ENCODE peak calls at places on chromosomes 2 and 18, in five cellular contexts. M is NCI-H1105, B is NCI-H1092 treated with DMSO at 0.1 percent for 48 hours, G is left cardiac atrium, Y is T1000. O is an unnamed sample.

GRCh38 chr2:206392118-206392517 is 51.2 kb upstream of the ADAM23 start:
- DNase-seq in M (no peak), B (peak; percentile 20), G (no peak), Y (peak; percentile 19), O (no peak)

GRCh38 chr2:118689033-118689432 is 158.4 kb downstream of the EN1 start:
- DNase-seq in M (no peak), B (no peak), G (no peak), Y (no peak), O (peak; percentile 26)

GRCh38 chr2:207683438-207683837 is 28.0 kb upstream of the CCNYL1 start:
- DNase-seq in M (no peak), B (no peak), G (no peak), Y (no peak), O (no peak)

GRCh38 chr18:4017479-4017878 is 437.6 kb downstream of the DLGAP1 start:
- DNase-seq in M (no peak), B (no peak), G (no peak), Y (no peak), O (no peak)

GRCh38 chr2:69915050-69915945 is at the start of gene MXD1:
- DNase-seq in M (peak; percentile 4), B (no peak), G (peak; percentile 36), Y (no peak), O (no peak)

GRCh38 chr18:2513616-2514015 is 57.7 kb downstream of the METTL4 start:
- DNase-seq in M (no peak), B (no peak), G (no peak), Y (no peak), O (no peak)

GRCh38 chr18:74722237-74722636 is 124.6 kb downstream of the ZNF407 start:
- DNase-seq in M (no peak), B (no peak), G (no peak), Y (no peak), O (no peak)

GRCh38 chr2:235350234-235350633 is 143.6 kb upstream of the AGAP1 start:
- DNase-seq in M (no peak), B (no peak), G (no peak), Y (no peak), O (no peak)